ENCODE peak calls at places on chromosomes 5 and 9, in five cellular contexts. T, K, J, U and F are unnamed samples.
A peak's percentile ranks its signal among the peaks of the same experiment; 100 is the strongest.

GRCh38 chr9:95107001-95107749 is 210.3 kb downstream of the FANCC start:
- DNase-seq in T (peak; percentile 90), J (peak; percentile 61), U (no peak), K (no peak), F (no peak)

GRCh38 chr5:36945687-36946086 is 69.1 kb downstream of the NIPBL start:
- DNase-seq in T (no peak), K (no peak), U (no peak), J (no peak), F (no peak)

GRCh38 chr5:5063533-5063953 is 76.6 kb upstream of the ADAMTS16 start:
- DNase-seq in U (no peak), K (no peak), T (no peak), J (no peak), F (no peak)

GRCh38 chr5:44546283-44546682 is 157.1 kb upstream of the FGF10 start:
- DNase-seq in J (peak; percentile 91), U (no peak), K (no peak), T (no peak), F (no peak)

GRCh38 chr5:77355751-77356150 is 136.4 kb downstream of the WDR41 start:
- DNase-seq in K (no peak), J (no peak), T (no peak), U (no peak), F (no peak)

GRCh38 chr9:113853333-113853732 is 22.8 kb upstream of the ZNF618 start:
- DNase-seq in U (no peak), J (peak; percentile 20), K (no peak), T (no peak), F (no peak)

GRCh38 chr5:126002222-126002897 is 420.8 kb upstream of the GRAMD2B start:
- DNase-seq in J (peak; percentile 89), T (peak; percentile 79), U (peak; percentile 69), K (peak; percentile 65), F (no peak)

GRCh38 chr5:37667430-37667829 is 172.4 kb downstream of the GDNF start:
- DNase-seq in K (no peak), U (no peak), J (peak; percentile 7), T (no peak), F (no peak)

GRCh38 chr5:160651682-160652645 is 200.0 kb downstream of the ATP10B start:
- DNase-seq in T (no peak), J (no peak), K (peak; percentile 74), U (no peak), F (no peak)